ENCODE peak calls at places on chromosomes 4 and X, in six cellular contexts. One of them, this sample, is unnamed.

GRCh38 chrX:427812-428725 is 41.4 kb upstream of the PPP2R3B start:
- DNase-seq in sigmoid colon: peak
- DNase-seq in stomach: no peak
- DNase-seq in A549: peak
- DNase-seq in suprapubic skin: no peak
- DNase-seq in esophagus muscularis mucosa: no peak
- DNase-seq in this sample: peak

GRCh38 chrX:27619975-27620374 is 29.8 kb downstream of the DCAF8L2 start:
- DNase-seq in sigmoid colon: no peak
- DNase-seq in stomach: no peak
- DNase-seq in A549: peak
- DNase-seq in suprapubic skin: no peak
- DNase-seq in esophagus muscularis mucosa: no peak
- DNase-seq in this sample: no peak

GRCh38 chrX:38036471-38036870 is 30.1 kb downstream of the SYTL5 start:
- DNase-seq in sigmoid colon: no peak
- DNase-seq in stomach: no peak
- DNase-seq in A549: no peak
- DNase-seq in suprapubic skin: no peak
- DNase-seq in esophagus muscularis mucosa: no peak
- DNase-seq in this sample: no peak

GRCh38 chrX:104419211-104419610 is 146.8 kb upstream of the IL1RAPL2 start:
- DNase-seq in sigmoid colon: no peak
- DNase-seq in stomach: no peak
- DNase-seq in A549: no peak
- DNase-seq in suprapubic skin: no peak
- DNase-seq in esophagus muscularis mucosa: no peak
- DNase-seq in this sample: no peak

GRCh38 chrX:15334561-15334960 is 762 bp downstream of the PIGA start:
- DNase-seq in sigmoid colon: no peak
- DNase-seq in stomach: no peak
- DNase-seq in A549: no peak
- DNase-seq in suprapubic skin: no peak
- DNase-seq in esophagus muscularis mucosa: no peak
- DNase-seq in this sample: no peak

GRCh38 chrX:140050906-140051305 is 85.6 kb upstream of the CXorf66 start:
- DNase-seq in sigmoid colon: no peak
- DNase-seq in stomach: no peak
- DNase-seq in A549: peak
- DNase-seq in suprapubic skin: no peak
- DNase-seq in esophagus muscularis mucosa: no peak
- DNase-seq in this sample: no peak

GRCh38 chr4:158162637-158163036 is 10.2 kb downstream of the GASK1B start:
- DNase-seq in sigmoid colon: no peak
- DNase-seq in stomach: no peak
- DNase-seq in A549: peak
- DNase-seq in suprapubic skin: no peak
- DNase-seq in esophagus muscularis mucosa: no peak
- DNase-seq in this sample: no peak

GRCh38 chrX:46408553-46409407 is 136.4 kb downstream of the ZNF674 start:
- DNase-seq in sigmoid colon: peak
- DNase-seq in stomach: peak
- DNase-seq in A549: peak
- DNase-seq in suprapubic skin: peak
- DNase-seq in esophagus muscularis mucosa: no peak
- DNase-seq in this sample: no peak

GRCh38 chr4:109359040-109359646 is 56.7 kb upstream of the COL25A1 start:
- DNase-seq in sigmoid colon: no peak
- DNase-seq in stomach: no peak
- DNase-seq in A549: no peak
- DNase-seq in suprapubic skin: no peak
- DNase-seq in esophagus muscularis mucosa: no peak
- DNase-seq in this sample: no peak

GRCh38 chr4:173051697-173052096 is 116.9 kb upstream of the GALNT7 start:
- DNase-seq in sigmoid colon: no peak
- DNase-seq in stomach: no peak
- DNase-seq in A549: no peak
- DNase-seq in suprapubic skin: no peak
- DNase-seq in esophagus muscularis mucosa: no peak
- DNase-seq in this sample: no peak

GRCh38 chr4:155591201-155591600 is 75.4 kb upstream of the GUCY1A1 start:
- DNase-seq in sigmoid colon: no peak
- DNase-seq in stomach: no peak
- DNase-seq in A549: no peak
- DNase-seq in suprapubic skin: no peak
- DNase-seq in esophagus muscularis mucosa: no peak
- DNase-seq in this sample: no peak

GRCh38 chrX:136176399-136176825 is 29.1 kb downstream of the FHL1 start:
- DNase-seq in sigmoid colon: peak
- DNase-seq in stomach: no peak
- DNase-seq in A549: peak
- DNase-seq in suprapubic skin: no peak
- DNase-seq in esophagus muscularis mucosa: no peak
- DNase-seq in this sample: no peak
- TF ChIP-seq EP300 in sigmoid colon: peak
- TF ChIP-seq EP300 in stomach: peak
- TF ChIP-seq EP300 in A549: no peak
- TF ChIP-seq EP300 in suprapubic skin: peak
- TF ChIP-seq EP300 in esophagus muscularis mucosa: peak
- TF ChIP-seq EP300 in this sample: no peak

DNA sequence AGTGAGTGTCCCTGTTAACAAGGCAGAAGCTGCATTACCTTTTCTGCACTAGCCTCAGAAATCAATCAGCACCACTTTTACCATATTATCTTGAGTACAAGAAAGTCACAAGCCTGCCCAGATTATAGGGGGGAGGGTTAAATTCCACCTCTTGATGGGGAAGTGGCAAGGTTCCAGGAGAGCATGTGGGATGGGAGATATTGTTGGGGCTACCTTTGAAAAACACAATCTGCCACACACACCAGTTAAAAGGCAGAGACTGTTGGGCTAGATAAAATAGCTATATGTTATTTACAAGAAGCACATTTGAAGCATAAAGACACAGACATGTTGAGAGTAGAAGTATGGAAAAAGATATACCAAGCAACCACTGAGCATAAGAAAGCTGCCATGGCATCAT is 6.6 kb upstream of the AVPR2 start:
- DNase-seq in sigmoid colon: no peak
- DNase-seq in stomach: no peak
- DNase-seq in A549: no peak
- DNase-seq in suprapubic skin: no peak
- DNase-seq in esophagus muscularis mucosa: no peak
- DNase-seq in this sample: no peak
- TF ChIP-seq EP300 in sigmoid colon: no peak
- TF ChIP-seq EP300 in stomach: no peak
- TF ChIP-seq EP300 in A549: no peak
- TF ChIP-seq EP300 in suprapubic skin: no peak
- TF ChIP-seq EP300 in esophagus muscularis mucosa: no peak
- TF ChIP-seq EP300 in this sample: no peak

GRCh38 chrX:30592846-30593245 is 15.3 kb upstream of the TASL start:
- DNase-seq in sigmoid colon: no peak
- DNase-seq in stomach: no peak
- DNase-seq in A549: no peak
- DNase-seq in suprapubic skin: no peak
- DNase-seq in esophagus muscularis mucosa: no peak
- DNase-seq in this sample: no peak

GRCh38 chrX:30593435-30594200 is 16.1 kb upstream of the TASL start:
- DNase-seq in sigmoid colon: no peak
- DNase-seq in stomach: no peak
- DNase-seq in A549: no peak
- DNase-seq in suprapubic skin: no peak
- DNase-seq in esophagus muscularis mucosa: no peak
- DNase-seq in this sample: no peak

DNA sequence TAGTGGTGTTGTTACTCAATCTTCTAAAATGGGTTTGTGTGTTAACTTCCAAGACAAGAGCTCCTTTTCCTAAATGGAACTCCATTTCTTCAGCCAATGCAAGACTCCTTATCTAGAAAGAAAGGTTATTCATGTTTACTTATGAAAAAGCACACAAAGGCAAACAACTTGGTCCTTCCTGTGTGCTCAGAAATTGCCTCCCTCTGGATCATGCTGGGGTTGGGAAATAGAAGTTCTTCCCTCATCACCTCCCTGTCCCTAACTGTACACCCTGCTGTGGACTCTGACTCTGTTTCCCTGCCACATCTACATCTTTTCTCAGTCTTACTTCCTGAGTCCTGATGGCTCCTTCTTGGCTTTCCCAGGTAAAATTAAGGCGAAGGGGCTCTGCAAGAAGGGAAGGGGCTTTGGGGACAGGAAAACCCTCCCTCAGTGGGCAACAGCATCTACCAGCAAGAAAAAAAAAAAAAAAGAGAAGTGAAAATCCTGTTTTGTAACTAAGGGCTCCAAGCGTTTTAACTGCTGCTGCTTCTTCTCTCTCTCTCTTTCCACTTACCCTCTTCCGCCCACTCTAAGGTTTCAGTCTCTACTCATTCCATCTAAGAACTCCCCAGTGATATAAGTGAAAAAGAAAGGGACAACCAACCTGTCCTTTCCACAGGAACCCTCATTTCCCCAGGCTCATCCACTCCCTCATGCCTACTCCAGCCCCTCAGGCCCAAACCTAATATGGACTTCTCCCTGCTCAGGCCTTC is 19.9 kb upstream of the TASL start:
- DNase-seq in sigmoid colon: no peak
- DNase-seq in stomach: no peak
- DNase-seq in A549: no peak
- DNase-seq in suprapubic skin: no peak
- DNase-seq in esophagus muscularis mucosa: no peak
- DNase-seq in this sample: no peak
- TF ChIP-seq EP300 in sigmoid colon: no peak
- TF ChIP-seq EP300 in stomach: no peak
- TF ChIP-seq EP300 in A549: no peak
- TF ChIP-seq EP300 in suprapubic skin: no peak
- TF ChIP-seq EP300 in esophagus muscularis mucosa: no peak
- TF ChIP-seq EP300 in this sample: no peak

DNA sequence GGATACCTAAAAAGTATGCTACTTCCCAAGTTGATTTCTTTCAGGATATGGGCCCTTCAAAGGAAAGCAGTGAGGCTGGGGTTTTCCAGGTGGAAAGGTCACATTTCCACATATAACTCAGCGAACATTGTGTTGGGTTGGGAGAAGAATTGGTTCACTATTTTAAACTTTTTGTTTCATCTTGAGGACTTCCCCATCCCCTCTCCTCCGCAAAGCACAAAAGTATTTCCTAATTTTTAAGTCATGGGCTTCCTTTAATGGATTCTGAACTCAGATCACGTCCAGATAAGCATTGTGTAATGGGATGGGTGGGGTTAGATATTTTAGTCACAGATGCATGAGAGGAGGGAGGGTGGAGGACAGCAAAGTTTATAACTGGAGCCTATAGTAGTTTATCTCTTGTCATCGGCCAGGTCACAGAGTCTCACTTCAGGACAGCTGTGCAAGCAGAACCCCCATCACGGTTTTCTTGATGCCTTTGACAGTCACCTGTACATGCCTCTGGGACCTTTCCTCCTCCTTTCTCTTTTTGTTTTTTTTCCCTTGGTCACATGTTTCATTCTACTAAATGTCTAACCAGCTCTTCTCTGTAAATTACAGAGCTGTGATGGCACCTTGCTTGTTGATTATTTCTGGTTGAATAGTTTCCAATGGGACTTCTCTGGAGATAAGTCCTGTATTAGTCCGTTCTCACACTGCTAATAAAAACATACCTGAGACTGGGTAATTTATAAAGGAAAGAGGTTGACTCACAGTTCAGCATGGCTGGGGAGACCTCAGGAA is 115.4 kb downstream of the PTTG2 start:
- DNase-seq in sigmoid colon: no peak
- DNase-seq in stomach: no peak
- DNase-seq in A549: peak
- DNase-seq in suprapubic skin: no peak
- DNase-seq in esophagus muscularis mucosa: no peak
- DNase-seq in this sample: no peak
- TF ChIP-seq EP300 in sigmoid colon: no peak
- TF ChIP-seq EP300 in stomach: no peak
- TF ChIP-seq EP300 in A549: no peak
- TF ChIP-seq EP300 in suprapubic skin: no peak
- TF ChIP-seq EP300 in esophagus muscularis mucosa: no peak
- TF ChIP-seq EP300 in this sample: no peak